ENCODE peak calls at places on chromosomes 16 and 17, in six cellular contexts. E, L, N, R, G and S are unnamed samples. For H3K4me1, the result is how much of the 10 kb centered on the place peaks cover.

GRCh38 chr16:3195975-3196374 is 8.0 kb downstream of the OR1F1 start:
- DNase-seq in N (no peak), L (no peak), R (no peak), E (no peak), G (no peak), S (no peak)

GRCh38 chr17:38898812-38899348 is 26.5 kb upstream of the LASP1NB start:
- DNase-seq in R (no peak), L (no peak), N (no peak), G (no peak), E (no peak), S (no peak)

GRCh38 chr17:67615011-67615561 is 102.7 kb upstream of the NOL11 start:
- DNase-seq in G (peak), E (no peak), N (peak), L (no peak), R (no peak), S (no peak)

GRCh38 chr16:84841787-84842300 is 22.1 kb downstream of the CRISPLD2 start:
- DNase-seq in N (peak), E (peak), G (no peak), R (no peak), L (no peak), S (peak)

GRCh38 chr17:10075919-10076318 is 122.5 kb downstream of the GAS7 start:
- DNase-seq in N (no peak), E (no peak), G (no peak), R (no peak), L (no peak), S (no peak)

GRCh38 chr17:39988206-39988810 is 7.7 kb downstream of the PSMD3 start:
- DNase-seq in N (no peak), L (no peak), E (no peak), G (no peak), R (no peak), S (no peak)

GRCh38 chr17:59108400-59109102 is 1.9 kb upstream of the TRIM37 start:
- DNase-seq in R (no peak), G (no peak), L (no peak), N (no peak), E (no peak), S (no peak)

GRCh38 chr17:64095144-64095882 is 34.6 kb downstream of the ERN1 start:
- DNase-seq in R (no peak), N (no peak), L (no peak), E (no peak), G (no peak), S (peak)

GRCh38 chr17:42423766-42424165 is 710 bp upstream of the CAVIN1 start:
- DNase-seq in R (no peak), L (no peak), E (peak), G (no peak), N (no peak), S (no peak)

GRCh38 chr16:12412252-12412651 is 391.4 kb downstream of the CPPED1 start:
- DNase-seq in G (no peak), E (no peak), R (no peak), N (no peak), L (no peak), S (no peak)

GRCh38 chr16:12411521-12411920 is 392.2 kb downstream of the CPPED1 start:
- DNase-seq in N (peak), E (no peak), G (no peak), L (no peak), R (no peak), S (no peak)

GRCh38 chr16:12412890-12413289 is 390.8 kb downstream of the CPPED1 start:
- DNase-seq in E (no peak), N (no peak), L (no peak), R (no peak), G (no peak), S (no peak)

GRCh38 chr16:12415072-12415471 is 388.6 kb downstream of the CPPED1 start:
- DNase-seq in L (no peak), N (no peak), G (no peak), E (no peak), R (no peak), S (no peak)

GRCh38 chr16:12413393-12413792 is 390.3 kb downstream of the CPPED1 start:
- DNase-seq in R (no peak), L (no peak), G (no peak), E (no peak), N (no peak), S (no peak)
- H3K4me1 ChIP-seq in R (under half), L (under half), G (under half), E (under half), N (under half), S (under half)

GRCh38 chr17:2263183-2263954 is 40.2 kb downstream of the SMG6 start:
- DNase-seq in G (no peak), E (no peak), L (no peak), R (peak), N (no peak), S (no peak)
- H3K27ac ChIP-seq in G (no peak), E (no peak), L (no peak), R (no peak), N (peak), S (no peak)

GRCh38 chr17:1607971-1608320 is 20.7 kb downstream of the SLC43A2 start:
- DNase-seq in G (no peak), N (no peak), E (no peak), L (no peak), R (no peak), S (no peak)
- H3K4me1 ChIP-seq in G (under half), N (under half), E (under half), L (under half), R (under half), S (under half)

GRCh38 chr17:56908061-56908542 is 5.7 kb downstream of the TRIM25 start:
- DNase-seq in L (peak), G (no peak), R (no peak), E (no peak), N (no peak), S (peak)
- H3K27ac ChIP-seq in L (no peak), G (no peak), R (no peak), E (no peak), N (no peak), S (no peak)

GRCh38 chr17:35083071-35083470 is 19.6 kb upstream of the RFFL start:
- DNase-seq in E (no peak), G (no peak), L (no peak), R (no peak), N (no peak), S (no peak)
- H3K4me1 ChIP-seq in E (under half), G (under half), L (under half), R (under half), N (under half), S (under half)

DNA sequence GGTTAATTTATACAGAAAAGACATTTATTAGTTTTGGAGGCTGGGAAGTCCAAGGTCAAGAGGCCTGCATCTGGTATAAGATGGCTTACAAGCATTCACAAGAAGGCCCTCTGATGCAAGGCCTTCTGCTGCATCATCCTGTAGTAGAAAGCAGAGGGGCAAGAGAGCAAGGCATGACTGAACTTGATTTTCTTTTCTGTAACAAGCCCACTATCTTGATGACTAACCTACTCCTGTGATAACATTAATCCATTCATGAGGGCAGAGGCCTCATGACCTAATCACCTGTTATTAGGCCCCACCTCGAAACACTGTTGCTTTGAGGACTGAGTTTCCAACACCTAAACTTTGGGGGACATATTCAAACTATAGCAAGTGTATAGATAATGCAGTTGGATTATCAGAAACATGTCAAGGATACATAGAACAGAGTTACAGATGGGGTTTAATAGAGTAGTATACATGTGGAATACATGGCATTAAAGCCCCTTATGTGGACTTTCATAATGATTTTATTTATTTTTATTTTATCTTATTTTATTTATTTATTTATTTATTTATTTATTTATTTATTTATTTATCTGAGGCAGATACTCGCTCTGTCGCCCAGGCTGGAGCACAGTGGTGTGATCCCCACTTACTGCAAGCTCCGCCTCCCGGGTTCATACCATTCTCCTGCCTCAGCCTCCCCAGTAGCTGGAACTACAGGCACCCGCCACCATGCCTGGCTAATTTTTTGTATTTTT is 88.2 kb downstream of the CHD9 start:
- DNase-seq in N (no peak), L (no peak), R (peak), G (no peak), E (no peak), S (no peak)
- H3K27ac ChIP-seq in N (no peak), L (no peak), R (no peak), G (no peak), E (no peak), S (no peak)

DNA sequence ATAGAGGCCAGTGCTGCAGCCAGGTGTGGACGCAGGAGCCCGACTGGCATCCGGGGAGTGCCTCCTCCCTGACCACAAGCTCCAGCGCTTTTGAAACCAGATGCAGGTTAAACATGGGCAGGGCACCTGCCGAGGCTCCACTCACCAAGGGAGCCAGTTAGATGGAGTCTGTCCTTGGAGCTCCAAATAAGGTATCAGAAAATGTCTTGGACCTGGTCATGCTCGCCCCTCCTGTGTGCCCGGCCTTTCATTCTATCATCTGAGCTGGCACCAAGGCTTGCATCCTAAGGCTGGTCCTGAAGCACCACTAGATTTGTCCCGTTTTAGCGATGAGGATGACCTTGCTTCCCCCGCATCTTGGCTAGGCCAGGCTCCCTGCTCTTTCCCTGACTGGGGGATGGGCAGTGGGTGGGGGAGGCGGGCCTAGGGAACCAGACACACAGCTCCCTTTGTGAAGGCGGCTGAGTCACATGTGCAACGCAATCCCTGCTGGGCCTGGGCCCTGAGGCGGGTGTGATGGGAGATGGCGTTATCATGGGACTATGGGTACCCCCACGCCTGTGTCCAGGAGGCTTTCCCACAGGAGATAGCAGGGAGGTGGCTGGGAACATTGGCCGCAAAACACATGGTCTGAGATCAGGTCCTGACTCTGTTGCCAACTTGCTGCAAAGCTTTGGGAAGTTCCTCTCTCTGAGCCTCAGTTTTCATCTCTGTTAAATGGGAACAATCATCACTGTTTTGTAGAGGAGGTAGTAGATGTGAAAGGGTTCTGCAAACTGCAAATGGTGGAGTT is 5.0 kb upstream of the ADGRG1 start:
- DNase-seq in N (peak), G (peak), R (peak), L (peak), E (peak), S (peak)
- H3K4me1 ChIP-seq in N (under half), G (under half), R (under half), L (under half), E (under half), S (half or more)

GRCh38 chr16:68538880-68539701 is at the start of gene ZFP90:
- DNase-seq in G (peak), N (peak), E (peak), R (peak), L (peak), S (peak)
- H3K27ac ChIP-seq in G (peak), N (peak), E (peak), R (peak), L (no peak), S (peak)

GRCh38 chr16:70680495-70681381 is 5.1 kb downstream of the MTSS2 start:
- DNase-seq in L (no peak), E (no peak), G (no peak), R (no peak), N (no peak), S (no peak)
- H3K4me1 ChIP-seq in L (under half), E (under half), G (under half), R (under half), N (under half), S (half or more)